ENCODE peak calls at places on chromosomes 1 and 21, in nine cellular contexts. M is osteoblast; O is naive thymus-derived CD4-positive, alpha-beta T cell; J is OCI-LY7; A is right atrium auricular region; P is CD8-positive, alpha-beta memory T cell; F is uterus; Z is breast epithelium; B is endodermal cell. Q is an unnamed sample. For H3K4me1, the result is how much of the 10 kb centered on the place peaks cover.

GRCh38 chr21:34280987-34281386 is 82.8 kb upstream of the KCNE2 start:
- DNase-seq in M (no peak), O (no peak), J (no peak), A (no peak), P (no peak), F (peak), Z (no peak), B (no peak), Q (no peak)

GRCh38 chr21:33033961-33034413 is 8.3 kb downstream of the OLIG2 start:
- DNase-seq in M (peak), O (no peak), J (no peak), A (no peak), P (no peak), F (no peak), Z (no peak), B (no peak), Q (no peak)

GRCh38 chr1:237875291-237875690 is 15.4 kb downstream of the ZP4 start:
- DNase-seq in M (no peak), O (no peak), J (no peak), A (no peak), P (no peak), F (no peak), Z (no peak), B (peak), Q (no peak)

GRCh38 chr1:29121516-29121937 is 2.2 kb downstream of the TMEM200B start:
- DNase-seq in M (no peak), O (no peak), J (no peak), A (no peak), P (no peak), F (no peak), Z (no peak), B (no peak), Q (no peak)

GRCh38 chr21:45098867-45099266 is 24.5 kb downstream of the ADARB1 start:
- DNase-seq in M (no peak), O (no peak), J (peak), A (no peak), P (no peak), F (no peak), Z (no peak), B (no peak), Q (no peak)

GRCh38 chr1:27357281-27358037 is 9.3 kb downstream of the MAP3K6 start:
- DNase-seq in M (peak), O (peak), J (peak), A (peak), P (peak), F (peak), Z (peak), B (peak), Q (peak)

GRCh38 chr1:93845554-93846150 is 33.4 kb downstream of the DNTTIP2 start:
- DNase-seq in M (peak), O (peak), J (peak), A (peak), P (no peak), F (no peak), Z (no peak), B (peak), Q (no peak)

GRCh38 chr1:247681288-247681897 is 1.9 kb upstream of the OR13G1 start:
- DNase-seq in M (no peak), O (peak), J (peak), A (no peak), P (no peak), F (no peak), Z (no peak), B (peak), Q (no peak)

GRCh38 chr1:19563336-19564097 is 78.2 kb upstream of the CAPZB start:
- DNase-seq in M (peak), O (no peak), J (no peak), A (peak), P (no peak), F (peak), Z (no peak), B (no peak), Q (no peak)

GRCh38 chr1:214446772-214447556 is 104.4 kb downstream of the PTPN14 start:
- DNase-seq in M (peak), O (no peak), J (no peak), A (no peak), P (no peak), F (no peak), Z (no peak), B (peak), Q (no peak)

GRCh38 chr1:213015099-213016050 is at the start of gene ANGEL2:
- DNase-seq in M (peak), O (peak), J (peak), A (peak), P (peak), F (peak), Z (peak), B (peak), Q (peak)

GRCh38 chr21:42942244-42942643 is 16.8 kb upstream of the ERVH48-1 start:
- DNase-seq in M (no peak), O (no peak), J (no peak), A (no peak), P (no peak), F (no peak), Z (no peak), B (peak), Q (no peak)

GRCh38 chr1:50873458-50874187 is 86.4 kb downstream of the FAF1 start:
- DNase-seq in M (peak), O (no peak), J (peak), A (peak), P (peak), F (no peak), Z (no peak), B (peak), Q (peak)

GRCh38 chr1:58922302-58923089 is 138.6 kb upstream of the JUN start:
- DNase-seq in M (no peak), O (peak), J (no peak), A (peak), P (peak), F (peak), Z (peak), B (no peak), Q (peak)

GRCh38 chr1:203420220-203420705 is 55.3 kb upstream of the PRELP start:
- DNase-seq in M (no peak), O (no peak), J (no peak), A (no peak), P (no peak), F (no peak), Z (no peak), B (no peak), Q (no peak)

GRCh38 chr1:208164609-208165008 is 79.6 kb downstream of the PLXNA2 start:
- DNase-seq in M (no peak), O (no peak), J (no peak), A (no peak), P (peak), F (no peak), Z (no peak), B (no peak), Q (no peak)

GRCh38 chr1:208165659-208166058 is 78.5 kb downstream of the PLXNA2 start:
- DNase-seq in M (no peak), O (no peak), J (no peak), A (no peak), P (no peak), F (peak), Z (no peak), B (no peak), Q (no peak)

GRCh38 chr1:208161656-208162375 is 82.4 kb downstream of the PLXNA2 start:
- DNase-seq in M (no peak), O (no peak), J (no peak), A (no peak), P (no peak), F (no peak), Z (no peak), B (no peak), Q (no peak)

GRCh38 chr1:208162903-208163302 is 81.3 kb downstream of the PLXNA2 start:
- DNase-seq in M (no peak), O (no peak), J (no peak), A (no peak), P (no peak), F (no peak), Z (no peak), B (no peak), Q (no peak)

DNA sequence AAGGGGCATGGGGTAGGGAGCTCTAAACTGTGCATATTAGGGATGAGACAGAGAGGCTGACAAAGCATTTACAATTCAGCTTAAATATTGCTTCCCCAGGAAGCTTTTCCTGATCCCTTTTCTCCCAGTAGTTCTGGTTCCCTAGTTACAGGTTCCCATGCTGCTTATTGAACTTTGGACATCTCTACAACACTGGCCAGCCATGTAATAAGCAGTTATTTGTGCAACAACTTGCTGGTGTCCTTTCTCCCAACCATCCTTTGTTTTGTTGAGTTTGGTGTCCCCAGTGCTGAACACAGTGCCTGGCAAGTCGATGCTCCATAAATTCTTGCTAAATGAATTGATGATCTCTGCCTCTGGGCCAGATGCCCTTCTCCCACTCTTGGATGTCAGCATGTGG is 80.6 kb downstream of the PLXNA2 start:
- DNase-seq in M (no peak), O (no peak), J (no peak), A (no peak), P (no peak), F (no peak), Z (no peak), B (no peak), Q (no peak)
- H3K4me1 ChIP-seq in M (under half), O (under half), J (under half), A (under half), P (under half), F (under half), Z (under half), B (half or more), Q (under half)

DNA sequence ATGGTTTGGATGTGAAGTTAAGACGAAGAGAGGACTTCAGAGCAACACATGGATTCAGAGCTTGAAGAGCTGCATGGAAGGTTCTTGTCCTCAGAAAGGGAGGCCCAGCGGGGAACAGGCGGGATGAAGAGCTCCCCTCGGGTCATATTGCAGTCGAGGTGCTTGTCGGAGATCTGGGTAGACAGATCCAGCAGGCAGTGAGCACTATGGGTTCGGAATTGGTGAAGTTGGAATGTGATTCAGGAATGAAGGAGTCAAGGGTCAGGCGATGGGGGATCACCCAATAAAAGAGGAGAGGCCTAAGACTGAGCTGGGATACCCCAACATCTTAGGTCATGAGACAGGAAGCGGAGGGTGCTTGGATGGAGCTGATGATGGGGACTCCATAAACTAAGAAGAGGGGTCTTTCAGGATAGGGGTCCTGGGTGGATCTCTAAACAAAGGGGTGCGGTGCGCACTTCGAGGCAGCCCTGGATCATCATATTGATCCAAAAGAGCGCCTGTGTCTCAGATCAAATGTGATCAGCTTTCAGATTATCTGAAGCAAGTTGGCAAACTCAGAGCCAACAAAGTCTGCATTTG is 176.3 kb upstream of the VAMP3 start:
- DNase-seq in M (peak), O (no peak), J (no peak), A (no peak), P (peak), F (no peak), Z (peak), B (no peak), Q (no peak)
- H3K4me3 ChIP-seq in M (no peak), O (no peak), J (no peak), A (no peak), P (no peak), F (no peak), Z (no peak), B (no peak), Q (no peak)

DNA sequence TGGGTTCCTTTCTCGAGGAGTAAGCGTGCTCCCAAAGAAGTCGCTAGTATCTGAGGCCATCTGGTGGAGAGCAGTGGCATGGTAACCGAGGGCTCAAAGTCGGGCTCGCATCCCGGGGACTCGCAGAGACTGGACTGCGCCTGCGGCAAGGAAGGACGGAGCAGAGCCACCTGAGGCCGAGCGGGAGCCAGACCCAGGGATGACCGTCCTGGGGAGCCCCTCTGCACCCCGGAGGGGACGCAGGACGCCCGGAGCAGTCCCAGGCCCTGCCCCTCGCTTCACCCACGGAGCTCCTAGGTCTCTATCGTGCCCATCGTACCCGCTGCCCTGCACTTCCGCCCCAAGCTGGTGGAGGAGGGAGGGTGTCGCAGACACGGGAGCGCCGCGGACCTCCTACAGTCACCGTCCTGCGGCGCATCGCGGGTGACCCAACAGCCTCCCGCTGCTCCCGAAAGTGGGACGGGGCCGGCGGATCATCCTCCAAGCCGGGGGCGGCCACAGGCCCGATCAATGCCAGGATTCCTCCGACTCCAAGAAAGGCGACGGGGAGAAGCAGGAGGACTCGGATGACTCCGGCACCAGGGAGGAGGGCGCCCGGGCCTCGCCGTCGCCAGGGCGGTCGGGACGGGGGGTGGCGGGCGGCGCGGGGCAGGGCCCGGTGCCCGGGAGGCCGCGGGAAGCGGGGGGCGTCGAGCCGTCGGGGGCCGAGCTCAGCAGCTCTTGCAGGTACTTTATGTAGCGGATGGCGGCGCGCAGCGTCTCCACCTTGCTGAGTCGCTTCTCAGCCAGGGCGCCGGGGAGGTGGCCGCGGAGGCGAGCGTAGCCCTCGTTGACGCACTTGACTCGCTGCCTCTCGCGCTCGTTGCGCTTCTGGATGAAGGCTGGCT is 2.3 kb upstream of the CACNA1S start:
- DNase-seq in M (peak), O (peak), J (peak), A (peak), P (peak), F (peak), Z (peak), B (peak), Q (peak)
- H3K4me1 ChIP-seq in M (under half), O (under half), J (under half), A (under half), P (under half), F (under half), Z (under half), B (under half), Q (under half)

DNA sequence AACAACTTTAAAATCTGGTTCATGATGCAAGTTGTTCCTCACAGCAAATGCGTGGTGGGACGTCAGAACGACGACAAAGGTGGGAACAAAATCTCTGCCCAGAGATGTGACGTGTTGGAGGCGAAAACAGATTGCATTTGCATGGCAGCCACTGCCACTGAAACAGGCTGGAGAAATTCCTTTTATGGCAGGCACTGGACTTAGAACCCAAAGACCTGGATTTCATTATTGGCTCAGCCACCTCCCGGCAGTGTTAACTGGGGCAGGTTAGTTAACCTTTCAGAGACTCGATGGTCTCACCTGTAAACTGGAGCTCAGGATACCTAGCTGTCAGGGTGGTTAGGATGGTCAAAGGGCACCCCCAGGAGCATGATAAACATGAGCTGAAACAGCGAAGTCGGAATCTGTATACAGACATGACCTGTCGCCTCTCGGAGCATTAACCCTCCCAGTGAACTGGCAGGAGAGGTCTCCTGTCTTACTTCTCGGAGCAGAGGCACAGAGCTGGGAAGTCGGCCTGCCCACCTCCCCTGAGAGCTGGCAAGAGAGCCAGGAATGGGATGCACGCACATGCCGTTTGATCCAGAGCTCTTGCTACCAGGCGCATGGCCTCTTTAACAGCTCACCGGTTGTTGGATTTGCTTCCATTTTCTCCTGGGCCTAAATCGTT is 59.2 kb upstream of the TARBP1 start:
- DNase-seq in M (no peak), O (no peak), J (no peak), A (no peak), P (no peak), F (no peak), Z (no peak), B (no peak), Q (no peak)
- H3K4me3 ChIP-seq in M (no peak), O (no peak), J (no peak), A (no peak), P (no peak), F (no peak), Z (no peak), B (no peak), Q (no peak)

GRCh38 chr1:63847308-63847910 is 73.6 kb downstream of the ROR1 start:
- DNase-seq in M (no peak), O (no peak), J (no peak), A (no peak), P (no peak), F (no peak), Z (no peak), B (no peak), Q (no peak)
- H3K4me1 ChIP-seq in M (under half), O (under half), J (under half), A (under half), P (under half), F (under half), Z (under half), B (under half), Q (under half)

DNA sequence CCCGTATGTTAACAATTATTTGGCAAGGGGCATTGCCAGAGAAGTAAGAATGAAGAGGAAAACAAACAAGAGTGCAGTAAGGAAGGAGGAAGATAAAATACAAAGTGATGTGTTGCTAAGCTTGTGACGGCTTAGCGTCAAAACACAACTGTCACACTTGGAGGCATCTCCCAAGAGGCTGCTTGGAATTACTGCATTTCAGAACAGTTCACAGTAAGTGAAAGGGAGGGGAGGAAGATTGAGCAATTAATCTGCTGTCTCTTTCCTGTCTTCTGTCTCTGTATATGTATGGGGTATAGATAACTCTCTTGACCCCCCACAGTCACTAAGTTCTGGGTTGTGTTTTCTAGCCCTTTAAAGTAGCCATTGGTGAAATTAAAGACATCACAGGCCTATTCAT is 1017.0 kb upstream of the TMPRSS15 start:
- DNase-seq in M (no peak), O (no peak), J (no peak), A (no peak), P (no peak), F (no peak), Z (no peak), B (no peak), Q (no peak)
- H3K4me3 ChIP-seq in M (no peak), O (no peak), J (no peak), A (no peak), P (no peak), F (no peak), Z (no peak), B (no peak), Q (no peak)

DNA sequence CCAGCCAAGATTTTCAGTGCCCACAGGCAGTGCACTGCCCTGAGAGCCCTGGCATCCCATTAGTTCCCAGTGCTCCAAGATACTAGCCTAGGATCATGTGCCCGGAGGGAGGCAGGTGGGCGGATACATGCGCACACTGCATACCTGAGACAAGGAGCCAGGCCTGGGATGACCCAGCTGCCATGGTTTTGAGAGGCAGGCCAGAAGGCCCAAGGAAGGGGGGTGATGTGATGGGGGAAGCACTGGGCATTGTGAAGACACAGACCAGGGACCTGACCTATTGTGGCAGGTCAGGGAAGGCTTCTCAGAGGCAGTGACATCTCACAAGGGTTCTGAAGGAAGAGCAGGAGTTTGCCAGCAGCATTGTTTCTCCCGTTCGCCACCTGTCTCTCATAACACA is 3.6 kb downstream of the ZC3H12A start:
- DNase-seq in M (peak), O (no peak), J (no peak), A (peak), P (peak), F (no peak), Z (no peak), B (peak), Q (no peak)
- H3K4me1 ChIP-seq in M (half or more), O (under half), J (half or more), A (under half), P (half or more), F (under half), Z (under half), B (under half), Q (under half)

DNA sequence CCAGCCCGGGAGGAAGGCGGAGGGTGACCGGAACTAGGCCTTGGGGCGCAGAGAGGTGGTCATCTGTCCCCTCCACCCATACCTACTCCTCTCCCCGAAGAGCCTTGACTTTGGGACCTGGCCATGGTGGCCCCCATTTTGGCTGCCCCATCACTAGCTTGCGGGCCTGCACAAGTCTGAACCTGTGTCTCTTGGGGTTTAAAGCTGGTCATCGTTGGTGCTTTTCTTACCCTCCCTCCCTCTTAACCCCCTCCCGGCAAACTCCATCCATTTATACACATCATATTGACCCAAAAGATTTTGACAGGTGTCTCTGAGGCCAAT is 19.8 kb downstream of the RHBG start:
- DNase-seq in M (peak), O (no peak), J (no peak), A (no peak), P (no peak), F (no peak), Z (no peak), B (no peak), Q (no peak)
- H3K4me3 ChIP-seq in M (no peak), O (no peak), J (no peak), A (no peak), P (no peak), F (no peak), Z (peak), B (no peak), Q (no peak)

Q was measured in effector memory CD4-positive, alpha-beta T cell.